ENCODE peak calls at places on chromosome 12, in four cellular contexts. One of them, this sample, is unnamed.

GRCh38 chr12:9943244-9943643 is 11.1 kb upstream of the CLEC2A start:
- DNase-seq in activated B cell treated with CpG ODN at 0.5 μM for 24 hours: peak; percentile 24
- DNase-seq in cardiac muscle cell: no peak
- DNase-seq in left cardiac atrium: no peak
- DNase-seq in this sample: no peak

GRCh38 chr12:106299193-106299794 is 3.2 kb upstream of the TCP11L2 start:
- DNase-seq in activated B cell treated with CpG ODN at 0.5 μM for 24 hours: no peak
- DNase-seq in cardiac muscle cell: no peak
- DNase-seq in left cardiac atrium: peak; percentile 36
- DNase-seq in this sample: peak; percentile 43

GRCh38 chr12:107126688-107127481 is 33.5 kb upstream of the CRY1 start:
- DNase-seq in activated B cell treated with CpG ODN at 0.5 μM for 24 hours: no peak
- DNase-seq in cardiac muscle cell: no peak
- DNase-seq in left cardiac atrium: no peak
- DNase-seq in this sample: no peak

GRCh38 chr12:103469716-103470115 is 26.1 kb downstream of the C12orf42 start:
- DNase-seq in activated B cell treated with CpG ODN at 0.5 μM for 24 hours: no peak
- DNase-seq in cardiac muscle cell: no peak
- DNase-seq in left cardiac atrium: no peak
- DNase-seq in this sample: no peak

GRCh38 chr12:15534322-15534721 is 212.0 kb downstream of the PTPRO start:
- DNase-seq in activated B cell treated with CpG ODN at 0.5 μM for 24 hours: no peak
- DNase-seq in cardiac muscle cell: no peak
- DNase-seq in left cardiac atrium: no peak
- DNase-seq in this sample: no peak

GRCh38 chr12:43957732-43958131 is 121.9 kb downstream of the TMEM117 start:
- DNase-seq in activated B cell treated with CpG ODN at 0.5 μM for 24 hours: no peak
- DNase-seq in cardiac muscle cell: peak; percentile 35
- DNase-seq in left cardiac atrium: no peak
- DNase-seq in this sample: no peak

GRCh38 chr12:106205208-106206069 is 42.4 kb downstream of the CKAP4 start:
- DNase-seq in activated B cell treated with CpG ODN at 0.5 μM for 24 hours: no peak
- DNase-seq in cardiac muscle cell: no peak
- DNase-seq in left cardiac atrium: peak; percentile 49
- DNase-seq in this sample: peak; percentile 71

GRCh38 chr12:68611094-68611818 is 557 bp downstream of the RAP1B start:
- DNase-seq in activated B cell treated with CpG ODN at 0.5 μM for 24 hours: peak; percentile 51
- DNase-seq in cardiac muscle cell: peak; percentile 75
- DNase-seq in left cardiac atrium: peak; percentile 77
- DNase-seq in this sample: peak; percentile 64

GRCh38 chr12:48810817-48811453 is 7.4 kb upstream of the CACNB3 start:
- DNase-seq in activated B cell treated with CpG ODN at 0.5 μM for 24 hours: no peak
- DNase-seq in cardiac muscle cell: no peak
- DNase-seq in left cardiac atrium: no peak
- DNase-seq in this sample: no peak

GRCh38 chr12:104888892-104889291 is 69.2 kb downstream of the SLC41A2 start:
- DNase-seq in activated B cell treated with CpG ODN at 0.5 μM for 24 hours: no peak
- DNase-seq in cardiac muscle cell: no peak
- DNase-seq in left cardiac atrium: no peak
- DNase-seq in this sample: no peak

GRCh38 chr12:40336573-40337199 is 111.9 kb downstream of the LRRK2 start:
- DNase-seq in activated B cell treated with CpG ODN at 0.5 μM for 24 hours: no peak
- DNase-seq in cardiac muscle cell: peak; percentile 26
- DNase-seq in left cardiac atrium: no peak
- DNase-seq in this sample: no peak

GRCh38 chr12:27703720-27704452 is 6.7 kb upstream of the MRPS35 start:
- DNase-seq in activated B cell treated with CpG ODN at 0.5 μM for 24 hours: no peak
- DNase-seq in cardiac muscle cell: peak; percentile 78
- DNase-seq in left cardiac atrium: peak; percentile 58
- DNase-seq in this sample: no peak

GRCh38 chr12:30134229-30134628 is 350.5 kb upstream of the TMTC1 start:
- DNase-seq in activated B cell treated with CpG ODN at 0.5 μM for 24 hours: no peak
- DNase-seq in cardiac muscle cell: peak; percentile 20
- DNase-seq in left cardiac atrium: no peak
- DNase-seq in this sample: no peak

GRCh38 chr12:8823565-8824300 is 1.3 kb downstream of the A2ML1 start:
- DNase-seq in activated B cell treated with CpG ODN at 0.5 μM for 24 hours: no peak
- DNase-seq in cardiac muscle cell: peak; percentile 65
- DNase-seq in left cardiac atrium: no peak
- DNase-seq in this sample: no peak

GRCh38 chr12:49051777-49052438 is 8.7 kb downstream of the KMT2D start:
- DNase-seq in activated B cell treated with CpG ODN at 0.5 μM for 24 hours: no peak
- DNase-seq in cardiac muscle cell: no peak
- DNase-seq in left cardiac atrium: no peak
- DNase-seq in this sample: no peak

GRCh38 chr12:33813536-33813935 is 208.8 kb upstream of the ALG10 start:
- DNase-seq in activated B cell treated with CpG ODN at 0.5 μM for 24 hours: no peak
- DNase-seq in cardiac muscle cell: no peak
- DNase-seq in left cardiac atrium: no peak
- DNase-seq in this sample: no peak

GRCh38 chr12:26845984-26846383 is 13.0 kb upstream of the ITPR2 start:
- DNase-seq in activated B cell treated with CpG ODN at 0.5 μM for 24 hours: no peak
- DNase-seq in cardiac muscle cell: peak; percentile 56
- DNase-seq in left cardiac atrium: no peak
- DNase-seq in this sample: no peak

GRCh38 chr12:127620956-127621355 is 646.0 kb upstream of the TMEM132C start:
- DNase-seq in activated B cell treated with CpG ODN at 0.5 μM for 24 hours: no peak
- DNase-seq in cardiac muscle cell: no peak
- DNase-seq in left cardiac atrium: no peak
- DNase-seq in this sample: no peak

GRCh38 chr12:87667378-87667777 is 361.8 kb downstream of the C12orf50 start:
- DNase-seq in activated B cell treated with CpG ODN at 0.5 μM for 24 hours: no peak
- DNase-seq in cardiac muscle cell: no peak
- DNase-seq in left cardiac atrium: no peak
- DNase-seq in this sample: no peak

GRCh38 chr12:6708968-6709394 is 8.4 kb upstream of the PIANP start:
- DNase-seq in activated B cell treated with CpG ODN at 0.5 μM for 24 hours: no peak
- DNase-seq in cardiac muscle cell: no peak
- DNase-seq in left cardiac atrium: no peak
- DNase-seq in this sample: no peak